ENCODE peak calls at places on chromosome 6, in seven cellular contexts. I is choroid plexus epithelial cell; O is left ventricle myocardium inferior; T is cardiac muscle cell; P is dorsolateral prefrontal cortex; Q is GM12865; R is CD4-positive, alpha-beta T cell. H is an unnamed sample.

GRCh38 chr6:125952764-125953501 is 3.6 kb upstream of the HINT3 start:
- DNase-seq in O (no peak), Q (peak), T (no peak), P (no peak), I (peak), R (no peak), H (peak)

GRCh38 chr6:44058617-44059358 is 68.5 kb downstream of the MRPL14 start:
- DNase-seq in R (no peak), Q (peak), O (peak), P (no peak), T (no peak), I (peak), H (peak)

GRCh38 chr6:83597511-83597910 is 85.2 kb downstream of the PRSS35 start:
- DNase-seq in O (no peak), T (no peak), R (no peak), I (no peak), Q (no peak), P (no peak), H (no peak)

GRCh38 chr6:43074847-43075741 is 1.0 kb upstream of the PTK7 start:
- DNase-seq in I (peak), O (no peak), R (no peak), P (no peak), T (no peak), Q (no peak), H (no peak)

GRCh38 chr6:116969211-116969863 is 92.3 kb downstream of the RFX6 start:
- DNase-seq in P (no peak), O (no peak), Q (peak), R (no peak), T (peak), I (peak), H (peak)

GRCh38 chr6:160400426-160400825 is 52.2 kb downstream of the SLC22A3 start:
- DNase-seq in P (no peak), O (no peak), Q (peak), T (no peak), R (no peak), I (peak), H (no peak)

GRCh38 chr6:110039364-110039995 is 61.4 kb downstream of the GPR6 start:
- DNase-seq in Q (peak), R (peak), T (peak), I (peak), O (peak), P (peak), H (peak)

GRCh38 chr6:125843593-125843992 is 52.8 kb downstream of the NCOA7 start:
- DNase-seq in P (no peak), T (no peak), R (no peak), I (no peak), Q (no peak), O (no peak), H (no peak)

GRCh38 chr6:85252085-85252484 is 197.8 kb upstream of the NT5E start:
- DNase-seq in O (no peak), P (no peak), Q (no peak), T (no peak), R (no peak), I (no peak), H (no peak)

GRCh38 chr6:11207199-11207968 is 25.1 kb downstream of the NEDD9 start:
- DNase-seq in P (no peak), I (peak), O (peak), T (no peak), R (no peak), Q (no peak), H (no peak)

GRCh38 chr6:30678964-30679726 is 6.3 kb upstream of the DHX16 start:
- DNase-seq in O (peak), P (peak), I (peak), Q (peak), R (peak), T (peak), H (peak)

GRCh38 chr6:130322673-130323268 is 43.0 kb upstream of the TMEM200A start:
- DNase-seq in R (peak), I (peak), P (peak), T (peak), Q (peak), O (no peak), H (peak)
- TF ChIP-seq CTCF in R (peak), I (peak), P (peak), T (peak), Q (peak), O (peak), H (peak)

GRCh38 chr6:13526339-13526717 is 38.9 kb upstream of the GFOD1 start:
- DNase-seq in T (no peak), I (no peak), R (no peak), Q (no peak), P (no peak), O (no peak), H (no peak)

GRCh38 chr6:13526718-13527668 is 39.6 kb upstream of the GFOD1 start:
- DNase-seq in R (peak), Q (peak), P (peak), T (no peak), I (no peak), O (peak), H (peak)

GRCh38 chr6:13528777-13529343 is 41.5 kb upstream of the GFOD1 start:
- DNase-seq in I (no peak), Q (no peak), R (no peak), T (peak), P (peak), O (no peak), H (no peak)

GRCh38 chr6:13527669-13528051 is 40.3 kb upstream of the GFOD1 start:
- DNase-seq in R (no peak), I (no peak), O (no peak), Q (no peak), T (no peak), P (no peak), H (no peak)

DNA sequence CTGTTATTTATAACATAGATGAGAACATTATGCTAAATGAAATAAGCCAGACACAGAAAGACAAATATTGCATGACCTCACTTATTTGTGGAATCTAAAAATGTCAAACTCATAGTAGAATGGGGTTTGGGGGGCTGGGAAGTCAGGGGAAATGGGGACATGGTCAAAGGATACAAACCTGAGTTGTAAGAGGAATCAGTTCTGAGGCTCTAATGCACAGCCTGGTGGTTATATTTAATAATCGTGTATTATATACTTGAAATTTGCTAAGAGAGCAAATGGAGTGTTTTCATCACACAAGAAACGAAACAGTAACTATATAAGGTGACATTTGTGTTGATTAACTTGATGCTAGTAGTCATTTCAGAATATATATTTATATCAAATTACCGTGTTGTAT is 40.8 kb upstream of the GFOD1 start:
- DNase-seq in I (peak), O (no peak), R (no peak), T (no peak), Q (no peak), P (no peak), H (no peak)
- TF ChIP-seq CTCF in I (peak), O (peak), R (no peak), T (no peak), Q (no peak), P (no peak), H (no peak)

GRCh38 chr6:137913434-137913833 is 46.4 kb downstream of the TNFAIP3 start:
- DNase-seq in T (no peak), I (no peak), Q (no peak), R (no peak), P (no peak), O (no peak), H (no peak)
- TF ChIP-seq CTCF in T (no peak), I (no peak), Q (no peak), R (no peak), P (no peak), O (no peak), H (no peak)

GRCh38 chr6:108145639-108146038 is 20.2 kb upstream of the NR2E1 start:
- DNase-seq in O (no peak), P (no peak), Q (no peak), I (no peak), T (no peak), R (no peak), H (no peak)
- TF ChIP-seq CTCF in O (no peak), P (no peak), Q (peak), I (peak), T (no peak), R (no peak), H (no peak)

GRCh38 chr6:6724319-6725119 is 136.0 kb downstream of the LY86 start:
- DNase-seq in T (peak), O (peak), Q (peak), P (peak), R (peak), I (peak), H (peak)
- TF ChIP-seq CTCF in T (peak), O (peak), Q (peak), P (peak), R (peak), I (peak), H (peak)

DNA sequence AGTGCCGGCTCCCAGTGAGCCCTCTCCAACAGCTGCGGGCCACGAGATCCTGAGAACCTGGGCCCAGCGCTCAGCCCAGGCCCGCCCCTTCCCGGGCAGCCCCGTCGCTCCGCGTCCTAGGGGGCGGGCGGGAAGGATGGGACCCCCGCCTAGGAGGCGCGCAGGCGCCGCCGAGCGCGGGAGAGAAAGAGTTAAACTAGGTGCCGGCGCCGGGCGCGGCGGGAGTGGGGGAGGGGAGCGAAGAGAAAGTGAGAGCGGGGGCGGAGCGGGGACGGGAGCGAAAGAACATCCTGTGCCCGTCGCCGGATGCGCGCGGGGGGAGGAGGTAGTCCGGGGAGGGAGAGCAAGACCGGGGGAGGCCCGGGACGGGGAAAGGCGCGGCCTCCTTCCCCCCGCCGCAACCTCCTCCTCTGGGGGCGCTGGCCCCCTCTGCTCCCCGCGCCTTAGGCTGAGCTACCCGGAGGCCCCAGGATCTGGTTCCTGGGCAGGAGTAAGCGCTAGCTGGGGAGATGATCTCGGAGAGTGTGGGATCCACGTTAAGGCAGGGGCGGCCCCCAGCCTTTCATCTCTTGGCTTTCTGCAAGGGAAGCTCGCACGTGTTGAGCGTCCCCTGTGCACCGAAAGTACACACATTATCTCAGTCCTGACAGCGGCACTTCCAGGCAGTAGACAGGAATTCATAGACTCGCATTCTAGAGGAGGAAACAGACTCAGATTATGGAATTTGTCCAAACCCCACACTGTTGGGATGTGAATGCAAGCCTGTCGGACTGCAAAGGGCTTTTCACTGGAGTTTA is 4.9 kb upstream of the ARMC12 start:
- DNase-seq in T (peak), I (peak), O (peak), R (peak), Q (peak), P (peak), H (peak)
- TF ChIP-seq CTCF in T (no peak), I (no peak), O (peak), R (no peak), Q (peak), P (no peak), H (no peak)

DNA sequence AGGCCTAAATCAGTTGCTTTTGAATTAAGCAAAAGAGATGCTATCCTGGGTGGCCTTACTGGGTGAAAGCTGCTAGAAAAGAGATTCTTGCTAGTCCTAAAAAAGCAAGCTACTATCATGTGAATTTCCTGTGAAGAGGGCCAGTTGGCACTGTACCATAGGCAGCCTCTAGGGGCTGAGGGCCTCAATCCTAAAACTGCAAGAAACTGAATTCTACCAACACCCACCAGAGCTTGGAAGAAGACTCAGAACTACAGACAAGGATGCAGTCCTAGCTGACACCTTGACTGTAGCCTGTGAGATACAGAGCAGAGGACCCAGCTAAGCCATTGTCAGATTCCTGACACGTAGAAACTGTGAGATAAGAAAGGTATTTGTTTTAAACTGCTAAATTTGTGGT is 24.5 kb downstream of the CLIC5 start:
- DNase-seq in R (no peak), O (no peak), T (no peak), I (no peak), Q (no peak), P (no peak), H (no peak)
- TF ChIP-seq CTCF in R (peak), O (peak), T (peak), I (peak), Q (no peak), P (no peak), H (no peak)